ENCODE peak calls at places on chromosomes 5 and 9, in four cellular contexts. H is GM12891, B is K562, U is H1. Z is an unnamed sample.

GRCh38 chr5:117794847-117795246 is 1193.5 kb downstream of the DTWD2 start:
- DNase-seq in B (no peak), H (no peak), U (no peak), Z (no peak)

GRCh38 chr5:134784241-134784920 is 25.8 kb downstream of the DDX46 start:
- DNase-seq in H (no peak), B (no peak), U (no peak), Z (no peak)

GRCh38 chr9:123445981-123446610 is 90.1 kb downstream of the CRB2 start:
- DNase-seq in H (no peak), U (no peak), B (peak), Z (no peak)

GRCh38 chr9:31359071-31359470 is 1025.4 kb upstream of the ACO1 start:
- DNase-seq in U (no peak), B (no peak), H (no peak), Z (no peak)

GRCh38 chr9:121201045-121201737 is 478 bp downstream of the RAB14 start:
- DNase-seq in B (peak), H (peak), U (no peak), Z (peak)

GRCh38 chr5:9707766-9708462 is 77.8 kb upstream of the TAS2R1 start:
- DNase-seq in H (no peak), U (no peak), B (no peak), Z (no peak)

GRCh38 chr9:95874989-95875304 is 544 bp upstream of the ERCC6L2 start:
- DNase-seq in U (no peak), B (peak), H (no peak), Z (peak)

GRCh38 chr9:132240860-132241482 is 79.1 kb downstream of the NTNG2 start:
- DNase-seq in H (peak), U (peak), B (peak), Z (peak)

GRCh38 chr5:167731951-167732350 is 559.5 kb upstream of the WWC1 start:
- DNase-seq in B (no peak), U (no peak), H (no peak), Z (no peak)

GRCh38 chr5:74272019-74272775 is 368.3 kb downstream of the ENC1 start:
- DNase-seq in U (peak), B (no peak), H (no peak), Z (no peak)

GRCh38 chr5:39948867-39949468 is 524.2 kb upstream of the DAB2 start:
- DNase-seq in U (peak), H (peak), B (peak), Z (peak)

GRCh38 chr5:180950291-180950949 is 38.2 kb upstream of the BTNL3 start:
- DNase-seq in H (no peak), U (no peak), B (no peak), Z (no peak)

GRCh38 chr5:138623053-138623452 is 47.9 kb upstream of the HSPA9 start:
- DNase-seq in U (no peak), H (no peak), B (no peak), Z (no peak)

GRCh38 chr9:130660683-130661460 is 3.5 kb upstream of the PRDM12 start:
- DNase-seq in H (no peak), B (peak), U (no peak), Z (no peak)

GRCh38 chr9:97615439-97616072 is 17.6 kb downstream of the TSTD2 start:
- DNase-seq in B (peak), U (no peak), H (no peak), Z (no peak)

GRCh38 chr5:175773534-175774070 is 97.8 kb upstream of the CPLX2 start:
- DNase-seq in U (no peak), B (no peak), H (no peak), Z (no peak)

GRCh38 chr5:329106-329757 is 7.7 kb downstream of the AHRR start:
- DNase-seq in H (no peak), U (no peak), B (no peak), Z (no peak)

GRCh38 chr9:112174223-112174964 is 703 bp downstream of the SUSD1 start:
- DNase-seq in U (no peak), H (peak), B (peak), Z (peak)

GRCh38 chr5:68171101-68171558 is 44.4 kb upstream of the PIK3R1 start:
- DNase-seq in B (no peak), H (no peak), U (no peak), Z (no peak)

GRCh38 chr5:21391506-21391905 is 1403.5 kb upstream of the CDH18 start:
- DNase-seq in U (no peak), H (no peak), B (no peak), Z (no peak)

GRCh38 chr9:109780453-109781033 is 545 bp downstream of the PALM2AKAP2 start:
- DNase-seq in B (no peak), H (no peak), U (no peak), Z (no peak)

GRCh38 chr5:74135033-74135432 is 505.5 kb downstream of the ENC1 start:
- DNase-seq in U (no peak), H (no peak), B (no peak), Z (no peak)

GRCh38 chr5:173172166-173172565 is 27.8 kb downstream of the BNIP1 start:
- DNase-seq in U (no peak), B (no peak), H (no peak), Z (no peak)

GRCh38 chr9:33105504-33105903 is 29.0 kb upstream of the SMU1 start:
- DNase-seq in H (no peak), U (no peak), B (no peak), Z (no peak)

GRCh38 chr9:133858771-133859170 is 120.6 kb upstream of the SARDH start:
- DNase-seq in B (no peak), H (no peak), U (no peak), Z (no peak)

GRCh38 chr9:92911496-92912475 is 33.9 kb upstream of the ZNF484 start:
- DNase-seq in H (no peak), B (no peak), U (no peak), Z (no peak)

GRCh38 chr5:7869474-7870136 is 657 bp downstream of the MTRR start:
- DNase-seq in U (no peak), B (no peak), H (no peak), Z (no peak)

GRCh38 chr5:113295111-113295539 is 139.7 kb downstream of the TSSK1B start:
- DNase-seq in B (no peak), H (no peak), U (no peak), Z (no peak)

GRCh38 chr5:108528655-108529054 is 146.8 kb upstream of the FBXL17 start:
- DNase-seq in B (no peak), H (no peak), U (no peak), Z (no peak)

GRCh38 chr9:121888438-121888775 is 204.7 kb downstream of the TTLL11 start:
- DNase-seq in U (no peak), B (no peak), H (no peak), Z (no peak)

GRCh38 chr5:147384346-147385193 is 125.3 kb downstream of the DPYSL3 start:
- DNase-seq in U (no peak), H (no peak), B (no peak), Z (no peak)

GRCh38 chr9:8361364-8361763 is 561.8 kb upstream of the DMAC1 start:
- DNase-seq in U (no peak), B (no peak), H (no peak), Z (no peak)

DNA sequence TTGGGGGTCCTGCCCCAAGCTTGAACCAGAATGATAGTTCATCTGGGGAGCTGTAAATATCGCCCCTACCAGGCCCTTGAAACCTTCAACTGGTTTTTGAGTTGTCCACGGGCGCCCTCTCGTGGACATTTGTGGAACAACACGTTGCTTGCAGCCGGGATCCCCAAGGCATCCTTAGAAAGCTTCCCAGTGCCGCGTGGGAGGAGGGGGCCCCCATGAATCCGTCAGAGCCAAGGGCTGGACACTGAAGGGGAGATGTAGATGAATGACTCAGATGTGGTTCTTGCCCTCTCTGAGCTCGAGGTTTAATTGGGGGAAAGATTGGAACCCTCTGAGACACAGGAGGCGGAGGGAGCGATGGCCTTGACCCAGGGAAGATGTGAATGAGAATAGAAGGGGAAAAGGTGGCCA is 31.8 kb upstream of the ORM1 start:
- DNase-seq in B (peak), H (peak), U (peak), Z (peak)
- TF ChIP-seq POLR2A in B (no peak), H (no peak), U (no peak), Z (no peak)

GRCh38 chr9:84293001-84293798 is 47.4 kb downstream of the SLC28A3 start:
- DNase-seq in H (no peak), U (no peak), B (no peak), Z (no peak)

GRCh38 chr9:84300271-84300670 is 40.3 kb downstream of the SLC28A3 start:
- DNase-seq in U (no peak), B (no peak), H (no peak), Z (no peak)

GRCh38 chr9:84294551-84294950 is 46.0 kb downstream of the SLC28A3 start:
- DNase-seq in B (peak), U (no peak), H (no peak), Z (no peak)

GRCh38 chr9:84297162-84297821 is 43.3 kb downstream of the SLC28A3 start:
- DNase-seq in U (no peak), B (no peak), H (no peak), Z (no peak)

DNA sequence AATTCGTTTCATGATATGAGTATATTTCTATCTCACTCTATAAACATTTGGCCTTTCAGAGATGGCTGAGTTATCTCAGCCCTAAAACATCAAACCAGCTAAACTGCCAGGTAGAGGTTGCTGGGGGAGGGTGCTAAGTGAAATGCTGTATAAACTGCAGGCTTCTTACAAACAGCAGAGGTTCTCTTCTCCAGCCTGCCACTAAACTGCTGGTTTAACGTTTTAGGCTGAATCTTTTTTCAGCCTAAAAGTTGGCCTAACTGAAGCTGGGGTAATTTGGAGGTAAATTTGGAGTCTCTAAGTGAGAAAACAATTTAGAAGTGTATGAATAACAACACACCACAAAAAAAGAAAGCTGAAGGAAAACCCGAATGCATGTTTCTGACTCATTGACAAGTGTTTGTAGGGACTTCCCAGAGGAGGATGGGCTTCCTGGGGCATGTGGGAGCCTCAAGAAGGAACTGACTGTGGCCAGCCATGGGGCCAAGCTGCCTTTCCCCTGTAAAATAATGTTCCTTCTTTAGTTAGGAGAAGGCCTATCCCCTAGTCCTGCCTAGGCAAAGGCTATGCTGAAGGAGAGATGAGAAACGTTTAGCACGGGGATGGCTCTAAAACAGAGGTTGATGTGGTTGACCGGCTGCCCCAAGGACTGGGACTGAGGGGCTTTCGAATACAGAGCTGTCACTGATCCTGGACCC is 44.3 kb downstream of the SLC28A3 start:
- DNase-seq in U (no peak), H (no peak), B (no peak), Z (no peak)
- TF ChIP-seq TAF1 in U (no peak), H (peak), B (no peak), Z (no peak)

DNA sequence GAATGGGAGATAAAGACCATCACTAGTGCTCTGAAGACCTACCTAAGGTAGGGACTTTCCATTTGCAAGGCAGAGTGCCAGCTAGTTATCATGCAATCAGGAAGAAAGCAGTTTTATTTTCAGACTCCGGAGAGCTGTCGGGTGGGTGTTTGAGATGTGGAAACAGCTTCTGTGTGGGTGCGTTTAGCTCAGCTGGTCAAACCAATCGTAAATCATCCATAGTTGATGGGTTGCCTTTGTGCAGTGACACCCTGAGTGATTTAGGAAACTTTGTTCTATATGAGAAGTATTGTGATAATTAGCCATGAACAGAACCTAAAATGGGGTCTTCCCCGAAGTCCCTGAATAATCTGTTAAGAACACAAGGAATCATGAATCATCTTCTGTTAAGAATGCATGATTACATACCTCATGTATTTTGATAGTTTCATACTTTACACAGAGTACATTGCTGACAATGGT is 284.3 kb downstream of the ARHGAP26 start:
- DNase-seq in B (no peak), H (no peak), U (no peak), Z (peak)
- TF ChIP-seq POLR2AphosphoS5 in B (no peak), H (peak), U (no peak), Z (peak)

GRCh38 chr5:129098488-129099183 is 4.1 kb downstream of the ISOC1 start:
- DNase-seq in U (no peak), H (no peak), B (no peak), Z (no peak)

GRCh38 chr5:129094087-129094923 is at the start of gene ISOC1:
- DNase-seq in B (peak), H (peak), U (peak), Z (peak)

GRCh38 chr5:129096382-129096991 is 1.9 kb downstream of the ISOC1 start:
- DNase-seq in U (no peak), B (no peak), H (no peak), Z (no peak)

GRCh38 chr5:129097498-129098296 is 3.1 kb downstream of the ISOC1 start:
- DNase-seq in U (no peak), H (no peak), B (no peak), Z (no peak)

DNA sequence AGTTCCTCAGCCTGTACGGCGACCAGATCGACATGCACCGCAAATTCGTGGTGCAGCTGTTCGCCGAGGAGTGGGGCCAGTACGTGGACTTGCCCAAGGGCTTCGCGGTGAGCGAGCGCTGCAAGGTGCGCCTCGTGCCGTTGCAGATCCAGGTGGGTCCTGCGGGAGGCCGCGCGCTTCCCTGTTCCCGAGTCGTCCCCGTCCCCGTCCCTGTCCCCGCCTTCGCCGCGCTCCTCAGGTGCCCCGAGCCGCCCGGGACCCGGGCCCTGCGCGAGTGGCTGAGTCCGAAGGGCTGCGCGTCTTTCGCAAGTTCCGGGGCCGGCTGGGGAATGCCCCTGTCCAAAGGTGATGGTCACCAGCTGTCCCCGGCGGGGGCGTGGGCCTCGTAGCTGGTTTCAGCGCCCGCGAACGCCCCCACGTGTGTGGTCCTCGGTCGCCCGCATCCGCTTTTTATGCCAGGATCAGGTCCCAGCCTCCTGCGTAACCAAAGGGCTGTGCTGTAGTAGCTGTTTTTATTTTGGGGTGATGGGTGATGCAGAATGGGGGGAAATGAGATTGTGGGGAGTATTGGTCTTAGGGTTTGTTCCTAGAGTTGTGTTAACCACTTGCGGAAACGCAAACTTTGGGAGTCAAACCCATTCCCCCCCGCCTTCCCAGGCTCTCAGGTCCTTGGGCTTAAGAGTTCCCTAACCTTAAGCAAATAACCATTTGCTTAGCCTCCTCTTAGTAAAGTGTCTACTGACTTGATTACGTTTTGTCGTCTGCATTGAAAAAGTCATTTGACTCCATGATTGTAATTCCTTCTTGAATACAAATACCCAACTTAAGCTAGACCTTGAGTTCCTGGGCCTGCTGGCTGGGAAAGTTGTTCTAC is 612 bp downstream of the ISOC1 start:
- DNase-seq in B (peak), H (peak), U (no peak), Z (peak)
- TF ChIP-seq POLR2A in B (no peak), H (no peak), U (no peak), Z (no peak)

GRCh38 chr5:133244242-133244641 is 192.4 kb downstream of the HSPA4 start:
- DNase-seq in H (no peak), B (no peak), U (no peak), Z (peak)

GRCh38 chr5:133247145-133247709 is 195.4 kb downstream of the HSPA4 start:
- DNase-seq in U (no peak), H (no peak), B (peak), Z (no peak)

GRCh38 chr5:133246053-133246370 is 194.2 kb downstream of the HSPA4 start:
- DNase-seq in B (no peak), U (no peak), H (no peak), Z (no peak)

GRCh38 chr5:133246376-133247144 is 194.7 kb downstream of the HSPA4 start:
- DNase-seq in U (no peak), B (peak), H (no peak), Z (no peak)

GRCh38 chr5:133245191-133246052 is 193.6 kb downstream of the HSPA4 start:
- DNase-seq in B (peak), U (peak), H (no peak), Z (no peak)
- TF ChIP-seq TAF1 in B (no peak), U (no peak), H (no peak), Z (no peak)

GRCh38 chr5:150146862-150147579 is 8.6 kb downstream of the PDGFRB start:
- DNase-seq in H (no peak), B (no peak), U (no peak), Z (no peak)

GRCh38 chr5:150147580-150148407 is 7.9 kb downstream of the PDGFRB start:
- DNase-seq in B (no peak), U (no peak), H (no peak), Z (no peak)

GRCh38 chr5:150144876-150145275 is 10.8 kb downstream of the PDGFRB start:
- DNase-seq in B (no peak), H (no peak), U (no peak), Z (no peak)

GRCh38 chr5:150144211-150144801 is 11.3 kb downstream of the PDGFRB start:
- DNase-seq in B (peak), H (no peak), U (no peak), Z (no peak)

GRCh38 chr5:150146235-150146634 is 9.4 kb downstream of the PDGFRB start:
- DNase-seq in B (no peak), U (no peak), H (no peak), Z (no peak)
- TF ChIP-seq POLR2AphosphoS5 in B (no peak), U (no peak), H (no peak), Z (no peak)

GRCh38 chr5:88889165-88890069 is 6.4 kb upstream of the MEF2C start:
- DNase-seq in B (no peak), U (no peak), H (no peak), Z (peak)
- TF ChIP-seq POLR2A in B (no peak), U (no peak), H (peak), Z (peak)

Z was measured in GM12892.